ENCODE peak calls at places on chromosomes 13 and 19, in four cellular contexts. D is K562, P is HepG2, W is GM12878. I is an unnamed sample.

GRCh38 chr19:5492813-5493409 is 37.7 kb downstream of the ZNRF4 start:
- DNase-seq in D (no peak), P (no peak), W (no peak), I (no peak)

GRCh38 chr13:30156270-30156669 is 151.1 kb downstream of the KATNAL1 start:
- DNase-seq in D (no peak), P (no peak), W (no peak), I (no peak)

GRCh38 chr13:72530471-72530870 is 197.0 kb downstream of the MZT1 start:
- DNase-seq in D (no peak), P (no peak), W (no peak), I (no peak)

GRCh38 chr13:23770428-23770827 is 118.8 kb downstream of the MIPEP start:
- DNase-seq in D (no peak), P (no peak), W (no peak), I (peak)

GRCh38 chr19:16896098-16896912 is 7.5 kb downstream of the F2RL3 start:
- DNase-seq in D (peak), P (no peak), W (no peak), I (peak)

GRCh38 chr13:97076898-97077297 is 82.6 kb upstream of the OXGR1 start:
- DNase-seq in D (no peak), P (no peak), W (no peak), I (no peak)

GRCh38 chr19:8826371-8826770 is 5.7 kb downstream of the ZNF558 start:
- DNase-seq in D (peak), P (no peak), W (no peak), I (no peak)

GRCh38 chr19:55670280-55671053 is 4.6 kb upstream of the EPN1 start:
- DNase-seq in D (no peak), P (no peak), W (no peak), I (peak)

GRCh38 chr13:91135949-91136348 is 211.5 kb upstream of the MIR17HG start:
- DNase-seq in D (no peak), P (no peak), W (no peak), I (no peak)

GRCh38 chr13:95793018-95793555 is 116.1 kb downstream of the DNAJC3 start:
- DNase-seq in D (no peak), P (no peak), W (no peak), I (no peak)

GRCh38 chr13:110018009-110018408 is 231.6 kb upstream of the IRS2 start:
- DNase-seq in D (no peak), P (no peak), W (no peak), I (no peak)

DNA sequence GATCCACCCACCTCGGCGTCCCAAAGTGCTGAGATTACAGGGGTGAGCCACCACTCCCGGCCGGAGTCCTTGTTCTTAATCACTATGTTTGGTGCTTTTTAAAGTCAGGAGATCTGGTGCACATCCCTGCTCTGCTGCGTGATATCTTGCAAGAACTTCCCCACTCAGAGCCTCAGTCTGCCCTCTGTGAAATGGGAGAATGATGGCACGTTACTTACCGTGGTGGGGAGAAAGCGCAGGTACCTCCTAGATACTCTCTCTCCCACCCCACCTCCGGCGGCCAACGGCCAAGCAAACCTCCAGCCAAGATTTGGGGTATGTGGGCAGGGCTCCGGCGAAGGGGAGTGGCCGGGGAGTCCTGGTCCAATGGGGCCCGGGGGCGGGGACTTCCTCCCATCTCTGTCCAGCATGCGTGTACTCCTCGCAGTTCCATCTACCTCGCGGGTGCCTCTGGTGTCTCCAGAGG is at the start of gene RYR1:
- DNase-seq in D (peak), P (no peak), W (no peak), I (peak)
- TF ChIP-seq TCF7 in D (no peak), P (no peak), W (no peak), I (no peak)

GRCh38 chr19:39303373-39304184 is 7.4 kb downstream of the IFNL1 start:
- DNase-seq in D (no peak), P (peak), W (no peak), I (peak)
- TF ChIP-seq ESRRA in D (no peak), P (no peak), W (no peak), I (no peak)

GRCh38 chr19:49971991-49972401 is 11.0 kb upstream of the SIGLEC11 start:
- DNase-seq in D (no peak), P (no peak), W (no peak), I (no peak)
- TF ChIP-seq TCF7 in D (no peak), P (no peak), W (no peak), I (no peak)

GRCh38 chr13:39596176-39596575 is 6.8 kb downstream of the LHFPL6 start:
- DNase-seq in D (no peak), P (no peak), W (no peak), I (no peak)

GRCh38 chr13:39599842-39600241 is 3.2 kb downstream of the LHFPL6 start:
- DNase-seq in D (no peak), P (no peak), W (no peak), I (no peak)

GRCh38 chr13:39600766-39601165 is 2.2 kb downstream of the LHFPL6 start:
- DNase-seq in D (no peak), P (no peak), W (no peak), I (peak)

GRCh38 chr13:39596685-39597084 is 6.3 kb downstream of the LHFPL6 start:
- DNase-seq in D (no peak), P (no peak), W (no peak), I (no peak)

DNA sequence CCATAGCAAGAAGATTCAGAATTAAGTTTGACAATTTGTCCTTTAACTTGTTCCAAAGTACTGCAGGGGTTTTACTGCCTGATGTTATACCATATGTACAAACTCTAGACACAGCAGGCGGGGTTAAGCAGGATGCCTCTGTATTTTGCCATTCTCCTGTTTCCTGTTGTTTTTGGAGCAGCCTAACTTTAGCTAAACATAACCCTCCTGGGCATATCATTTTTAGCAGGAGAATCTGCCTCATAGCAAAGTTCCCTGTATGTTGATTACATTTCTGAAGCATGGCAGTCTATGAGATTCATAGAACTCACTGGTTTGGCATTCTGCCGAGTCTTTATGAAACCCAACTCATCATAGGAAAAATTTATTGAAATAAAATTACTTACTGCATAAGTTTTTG is 5.2 kb downstream of the LHFPL6 start:
- DNase-seq in D (no peak), P (no peak), W (no peak), I (no peak)
- TF ChIP-seq ESRRA in D (no peak), P (no peak), W (no peak), I (no peak)

GRCh38 chr13:113904411-113904810 is 40.5 kb upstream of the GAS6 start:
- DNase-seq in D (peak), P (peak), W (no peak), I (peak)

GRCh38 chr13:113903361-113903760 is 39.5 kb upstream of the GAS6 start:
- DNase-seq in D (no peak), P (no peak), W (no peak), I (no peak)

GRCh38 chr13:113902956-113903355 is 39.1 kb upstream of the GAS6 start:
- DNase-seq in D (no peak), P (no peak), W (no peak), I (no peak)

GRCh38 chr13:113905018-113905417 is 41.1 kb upstream of the GAS6 start:
- DNase-seq in D (no peak), P (no peak), W (no peak), I (no peak)

GRCh38 chr13:113903912-113904311 is 40.0 kb upstream of the GAS6 start:
- DNase-seq in D (no peak), P (no peak), W (no peak), I (no peak)
- TF ChIP-seq TCF7 in D (no peak), P (no peak), W (no peak), I (no peak)

DNA sequence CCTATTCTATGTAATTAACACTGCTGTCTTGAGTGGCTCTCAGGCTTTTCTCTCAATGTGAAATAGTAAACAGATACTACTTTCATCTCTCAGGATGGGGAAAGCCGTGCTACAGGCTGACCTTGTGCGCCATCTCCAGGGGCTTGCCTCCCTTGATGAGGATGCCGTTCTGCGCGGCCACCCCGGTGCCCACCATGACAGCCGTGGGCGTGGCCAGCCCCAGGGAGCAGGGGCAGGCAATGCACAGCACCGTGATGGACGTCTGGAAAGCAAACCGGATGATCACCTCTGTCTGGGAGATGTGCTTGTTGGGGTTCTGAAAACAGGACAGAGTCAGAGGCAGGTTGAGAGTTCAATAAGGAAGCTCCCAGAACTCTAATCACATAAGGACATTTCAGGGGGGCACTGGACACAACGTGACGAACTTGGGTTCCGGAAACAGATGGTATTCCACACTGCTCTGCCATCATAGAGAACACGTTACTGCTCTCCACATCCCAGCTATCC is 65.0 kb downstream of the ATP7B start:
- DNase-seq in D (no peak), P (no peak), W (no peak), I (no peak)
- TF ChIP-seq ESRRA in D (no peak), P (no peak), W (no peak), I (no peak)

DNA sequence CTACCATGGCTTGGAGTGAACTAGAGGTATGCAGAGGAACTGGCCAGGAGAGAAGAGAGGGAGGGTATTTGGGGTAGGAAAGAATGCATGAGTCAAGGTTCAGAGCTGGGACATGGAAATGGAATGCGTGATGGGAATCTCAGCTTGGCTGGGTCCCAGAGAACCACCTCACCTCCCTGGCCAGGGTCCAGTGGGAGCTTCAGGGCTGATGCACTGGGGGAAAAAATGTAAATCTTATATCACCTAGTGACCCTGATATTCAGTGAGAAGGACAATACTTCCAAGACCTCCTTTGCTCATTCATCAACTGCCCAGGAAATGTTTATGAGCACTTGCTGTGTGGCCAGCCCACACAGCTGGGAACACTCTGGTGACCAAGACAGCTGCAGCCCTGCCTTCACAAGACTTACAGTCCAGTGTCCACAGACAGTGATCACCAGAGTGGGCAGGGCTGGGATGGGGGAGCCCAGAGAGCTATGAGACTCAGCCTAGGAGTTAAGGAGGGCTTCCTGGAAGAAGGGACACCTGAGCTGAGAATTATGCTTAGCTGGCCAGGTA is 12.8 kb downstream of the IGSF23 start:
- DNase-seq in D (no peak), P (peak), W (no peak), I (no peak)
- TF ChIP-seq TCF7 in D (no peak), P (no peak), W (no peak), I (no peak)